ENCODE peak calls at places on chromosomes 4 and X, in six cellular contexts. W, L, I, T, D and H are unnamed samples.

GRCh38 chr4:70761276-70761816 is 39.6 kb downstream of the RUFY3 start:
- DNase-seq in W (no peak), T (no peak), L (no peak), D (no peak), I (no peak), H (no peak)

GRCh38 chrX:136112781-136113180 is 34.6 kb upstream of the FHL1 start:
- DNase-seq in D (no peak), L (no peak), W (no peak), T (no peak), I (no peak), H (no peak)

GRCh38 chr4:150381026-150381425 is 200.9 kb upstream of the MAB21L2 start:
- DNase-seq in T (no peak), I (no peak), D (peak), L (no peak), W (no peak), H (no peak)

GRCh38 chr4:139676365-139676764 is 10.7 kb downstream of the MGST2 start:
- DNase-seq in I (no peak), D (no peak), T (no peak), L (no peak), W (no peak), H (no peak)

GRCh38 chrX:106039920-106040319 is 1.4 kb upstream of the SERPINA7 start:
- DNase-seq in D (peak), W (peak), I (peak), T (no peak), L (no peak), H (no peak)

GRCh38 chr4:2081540-2081939 is 22.4 kb downstream of the NAT8L start:
- DNase-seq in D (no peak), I (no peak), L (no peak), W (no peak), T (no peak), H (peak)

GRCh38 chr4:118836763-118837507 is 1.0 kb upstream of the SEC24D start:
- DNase-seq in W (no peak), I (no peak), T (no peak), D (no peak), L (peak), H (no peak)

GRCh38 chr4:167622481-167623240 is 388.4 kb upstream of the SPOCK3 start:
- DNase-seq in L (peak), I (peak), W (peak), T (peak), D (peak), H (peak)

GRCh38 chr4:144831971-144832370 is 186.0 kb downstream of the HHIP start:
- DNase-seq in W (peak), T (no peak), I (no peak), D (peak), L (peak), H (no peak)

GRCh38 chrX:2387614-2388239 is 113.0 kb downstream of the DHRSX start:
- DNase-seq in W (no peak), D (peak), L (no peak), I (no peak), T (no peak), H (no peak)

GRCh38 chr4:65789850-65790249 is 119.6 kb upstream of the EPHA5 start:
- DNase-seq in L (peak), I (no peak), T (no peak), D (no peak), W (no peak), H (no peak)

GRCh38 chrX:73821921-73822559 is 259.0 kb downstream of the CHIC1 start:
- DNase-seq in L (no peak), W (no peak), D (no peak), T (no peak), I (no peak), H (no peak)

GRCh38 chr4:4852591-4853362 is 6.7 kb upstream of the MSX1 start:
- DNase-seq in L (no peak), I (peak), T (no peak), D (peak), W (peak), H (peak)

GRCh38 chr4:99808260-99808857 is 8.3 kb upstream of the DAPP1 start:
- DNase-seq in L (peak), I (peak), D (peak), W (peak), T (peak), H (peak)

GRCh38 chr4:5217411-5217810 is 166.1 kb downstream of the STK32B start:
- DNase-seq in D (no peak), T (no peak), I (no peak), L (no peak), W (no peak), H (no peak)

GRCh38 chrX:150050387-150050786 is 112.1 kb upstream of the EOLA2 start:
- DNase-seq in T (no peak), W (peak), D (no peak), L (no peak), I (peak), H (no peak)

GRCh38 chr4:79603681-79604080 is 195.7 kb upstream of the GK2 start:
- DNase-seq in L (no peak), D (no peak), T (no peak), W (no peak), I (no peak), H (no peak)